ENCODE peak calls at places on chromosomes 2 and 18, in ten cellular contexts. L is body of pancreas, D is upper lobe of left lung, S is SK-N-SH, K is BJ, V is A549, X is uterus, Z is prostate gland, F is HL-60, C is suprapubic skin. E is an unnamed sample.

GRCh38 chr2:191612496-191612895 is 65.4 kb upstream of the NABP1 start:
- DNase-seq in L (no peak), D (no peak), S (no peak), K (peak), V (peak), X (no peak), Z (no peak), F (no peak), C (no peak), E (peak)

GRCh38 chr2:141317986-141318385 is 812.8 kb downstream of the LRP1B start:
- DNase-seq in L (no peak), D (no peak), S (no peak), K (no peak), V (no peak), X (no peak), Z (no peak), F (no peak), C (no peak), E (no peak)

GRCh38 chr2:59182249-59182648 is 941.1 kb upstream of the FANCL start:
- DNase-seq in L (no peak), D (no peak), S (peak), K (peak), V (peak), X (no peak), Z (no peak), F (no peak), C (no peak), E (no peak)

GRCh38 chr2:226585130-226585561 is 214.5 kb downstream of the IRS1 start:
- DNase-seq in L (no peak), D (no peak), S (no peak), K (no peak), V (no peak), X (no peak), Z (no peak), F (no peak), C (no peak), E (no peak)

GRCh38 chr2:84970266-84970955 is 550 bp upstream of the KCMF1 start:
- DNase-seq in L (peak), D (peak), S (peak), K (no peak), V (no peak), X (peak), Z (peak), F (peak), C (peak), E (no peak)

GRCh38 chr2:145845207-145845894 is 1325.4 kb upstream of the ZEB2 start:
- DNase-seq in L (no peak), D (no peak), S (no peak), K (no peak), V (no peak), X (no peak), Z (no peak), F (no peak), C (no peak), E (no peak)

GRCh38 chr2:41496908-41497307 is 550.9 kb upstream of the PKDCC start:
- DNase-seq in L (no peak), D (no peak), S (no peak), K (no peak), V (no peak), X (no peak), Z (no peak), F (no peak), C (no peak), E (no peak)

GRCh38 chr2:170966648-170967396 is 37.8 kb downstream of the GORASP2 start:
- DNase-seq in L (no peak), D (no peak), S (peak), K (no peak), V (peak), X (no peak), Z (no peak), F (no peak), C (no peak), E (no peak)

GRCh38 chr18:76691800-76692199 is 130.6 kb upstream of the ZNF236 start:
- DNase-seq in L (no peak), D (no peak), S (no peak), K (peak), V (no peak), X (no peak), Z (no peak), F (no peak), C (peak), E (no peak)

GRCh38 chr2:24471662-24472061 is 19.4 kb upstream of the NCOA1 start:
- DNase-seq in L (no peak), D (no peak), S (no peak), K (no peak), V (no peak), X (no peak), Z (no peak), F (no peak), C (no peak), E (no peak)

GRCh38 chr2:94996401-94997100 is 29.0 kb upstream of the MAL start:
- DNase-seq in L (no peak), D (no peak), S (no peak), K (no peak), V (no peak), X (no peak), Z (no peak), F (no peak), C (peak), E (no peak)

GRCh38 chr18:48949606-48950535 is 894 bp downstream of the SMAD7 start:
- DNase-seq in L (peak), D (peak), S (peak), K (no peak), V (no peak), X (no peak), Z (no peak), F (peak), C (no peak), E (no peak)

GRCh38 chr2:195818521-195818920 is 161.5 kb downstream of the SLC39A10 start:
- DNase-seq in L (no peak), D (no peak), S (no peak), K (peak), V (no peak), X (no peak), Z (no peak), F (no peak), C (no peak), E (no peak)

GRCh38 chr2:97742381-97742847 is 29.0 kb downstream of the ZAP70 start:
- DNase-seq in L (no peak), D (no peak), S (no peak), K (no peak), V (no peak), X (no peak), Z (no peak), F (no peak), C (peak), E (no peak)

GRCh38 chr2:68776124-68776523 is 41.5 kb downstream of the ARHGAP25 start:
- DNase-seq in L (no peak), D (no peak), S (no peak), K (no peak), V (no peak), X (no peak), Z (no peak), F (no peak), C (no peak), E (no peak)

GRCh38 chr2:237558918-237559645 is 7.3 kb upstream of the PRLH start:
- DNase-seq in L (no peak), D (peak), S (no peak), K (peak), V (no peak), X (peak), Z (peak), F (no peak), C (no peak), E (peak)

GRCh38 chr2:73053316-73054114 is 18.0 kb downstream of the SFXN5 start:
- DNase-seq in L (no peak), D (no peak), S (no peak), K (peak), V (no peak), X (peak), Z (no peak), F (no peak), C (no peak), E (no peak)

GRCh38 chr2:133949595-133949994 is 304.3 kb upstream of the MGAT5 start:
- DNase-seq in L (no peak), D (no peak), S (no peak), K (no peak), V (no peak), X (no peak), Z (no peak), F (no peak), C (no peak), E (no peak)

GRCh38 chr18:76493213-76494107 is 1.6 kb downstream of the ZNF516 start:
- DNase-seq in L (no peak), D (peak), S (peak), K (no peak), V (peak), X (no peak), Z (no peak), F (peak), C (no peak), E (no peak)

GRCh38 chr2:233406865-233407264 is 52.6 kb downstream of the DGKD start:
- DNase-seq in L (no peak), D (no peak), S (no peak), K (no peak), V (no peak), X (no peak), Z (no peak), F (no peak), C (no peak), E (no peak)

GRCh38 chr2:233410191-233410760 is 56.0 kb downstream of the DGKD start:
- DNase-seq in L (peak), D (no peak), S (no peak), K (no peak), V (no peak), X (no peak), Z (no peak), F (no peak), C (peak), E (no peak)

GRCh38 chr2:233408366-233409285 is 54.3 kb downstream of the DGKD start:
- DNase-seq in L (no peak), D (no peak), S (no peak), K (no peak), V (no peak), X (no peak), Z (no peak), F (no peak), C (peak), E (no peak)

GRCh38 chr2:233411162-233411561 is 56.9 kb downstream of the DGKD start:
- DNase-seq in L (no peak), D (no peak), S (no peak), K (no peak), V (no peak), X (no peak), Z (no peak), F (no peak), C (no peak), E (no peak)

DNA sequence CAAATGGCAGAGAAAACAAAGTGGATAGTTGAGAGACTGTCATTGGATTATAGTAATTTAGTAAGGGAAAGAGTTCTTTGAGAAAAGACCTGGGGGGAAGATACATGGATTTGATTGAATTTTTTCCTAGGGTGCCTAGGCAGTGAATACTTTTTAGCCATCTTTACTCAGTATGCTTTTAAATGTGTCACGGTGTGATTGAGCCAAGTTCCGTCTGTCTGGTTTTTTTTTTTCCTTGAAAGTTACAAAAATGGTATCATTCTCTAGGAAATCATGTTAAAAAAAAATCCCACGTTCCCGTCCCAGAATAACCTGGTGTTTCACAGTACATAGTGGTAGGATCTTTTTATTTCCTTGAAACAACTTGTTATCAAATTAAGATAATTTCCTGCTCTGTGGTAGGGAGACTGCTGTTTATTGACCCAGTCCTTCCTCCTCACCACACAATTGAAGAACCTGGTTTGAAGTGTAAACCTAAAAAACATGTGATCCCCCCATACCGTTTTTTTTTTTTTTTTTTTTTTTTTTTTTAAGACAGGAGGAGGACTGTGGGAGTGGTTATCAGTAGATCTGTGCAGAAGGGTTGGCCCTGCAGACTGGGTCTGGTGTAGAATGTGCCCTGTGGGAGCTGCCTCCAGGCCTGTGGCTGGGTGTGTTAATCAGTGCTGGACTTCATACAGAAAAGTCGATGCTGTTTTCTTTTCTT is 55.1 kb downstream of the DGKD start:
- DNase-seq in L (peak), D (no peak), S (no peak), K (no peak), V (no peak), X (no peak), Z (no peak), F (no peak), C (peak), E (no peak)
- H3K4me3 ChIP-seq in L (no peak), D (no peak), S (no peak), K (no peak), V (no peak), X (no peak), Z (no peak), F (no peak), C (no peak), E (no peak)

DNA sequence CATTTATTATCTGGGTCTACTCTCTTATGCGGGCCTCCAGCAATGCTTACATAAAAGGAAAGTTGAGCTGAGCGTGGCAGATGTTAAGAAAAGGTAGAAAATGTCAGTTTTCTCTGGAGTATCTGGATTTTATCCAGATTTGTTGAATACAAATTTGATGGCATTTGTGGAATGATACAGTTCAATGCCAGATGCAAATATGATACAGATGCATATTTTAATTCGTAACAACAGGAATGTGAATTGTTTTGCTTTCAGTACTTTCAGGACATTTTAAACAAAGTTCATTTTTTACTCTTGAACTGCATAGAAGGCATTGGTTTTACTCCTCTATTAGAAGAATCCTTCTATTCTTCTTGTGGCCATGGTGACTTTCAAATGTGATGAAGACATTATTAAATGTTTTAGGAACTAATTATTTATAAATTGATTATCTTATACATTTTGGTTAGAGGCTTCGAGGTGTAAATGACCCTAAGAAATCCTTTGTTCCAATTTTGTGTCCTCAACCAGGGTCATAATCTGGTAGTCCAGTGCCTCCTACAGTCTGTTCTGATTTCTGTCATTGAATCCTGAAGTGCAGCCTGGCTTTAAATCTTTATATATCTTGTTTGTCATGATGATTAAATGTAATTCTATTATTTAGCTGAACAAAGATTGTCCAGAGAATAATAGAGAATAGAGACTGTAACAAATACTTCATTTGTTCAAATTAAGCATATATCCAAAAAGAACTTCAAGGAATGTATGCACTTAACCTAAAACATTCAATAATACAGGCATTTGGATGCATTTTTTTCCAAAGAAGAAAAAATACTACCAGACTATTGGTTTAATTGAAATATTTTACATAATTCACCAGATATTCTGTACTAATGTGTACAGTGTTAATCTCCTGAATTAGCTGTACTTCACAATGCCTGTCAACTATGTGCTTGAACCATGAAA is 90.0 kb downstream of the PRPF40A start:
- DNase-seq in L (no peak), D (no peak), S (peak), K (no peak), V (peak), X (no peak), Z (no peak), F (peak), C (no peak), E (no peak)
- TF ChIP-seq CTCF in L (peak), D (peak), S (peak), K (peak), V (peak), X (peak), Z (peak), F (peak), C (peak), E (peak)

GRCh38 chr2:26693287-26693849 is 846 bp downstream of the KCNK3 start:
- DNase-seq in L (no peak), D (no peak), S (peak), K (no peak), V (no peak), X (peak), Z (no peak), F (no peak), C (no peak), E (no peak)
- H3K4me3 ChIP-seq in L (peak), D (peak), S (peak), K (peak), V (peak), X (peak), Z (peak), F (no peak), C (peak), E (peak)

DNA sequence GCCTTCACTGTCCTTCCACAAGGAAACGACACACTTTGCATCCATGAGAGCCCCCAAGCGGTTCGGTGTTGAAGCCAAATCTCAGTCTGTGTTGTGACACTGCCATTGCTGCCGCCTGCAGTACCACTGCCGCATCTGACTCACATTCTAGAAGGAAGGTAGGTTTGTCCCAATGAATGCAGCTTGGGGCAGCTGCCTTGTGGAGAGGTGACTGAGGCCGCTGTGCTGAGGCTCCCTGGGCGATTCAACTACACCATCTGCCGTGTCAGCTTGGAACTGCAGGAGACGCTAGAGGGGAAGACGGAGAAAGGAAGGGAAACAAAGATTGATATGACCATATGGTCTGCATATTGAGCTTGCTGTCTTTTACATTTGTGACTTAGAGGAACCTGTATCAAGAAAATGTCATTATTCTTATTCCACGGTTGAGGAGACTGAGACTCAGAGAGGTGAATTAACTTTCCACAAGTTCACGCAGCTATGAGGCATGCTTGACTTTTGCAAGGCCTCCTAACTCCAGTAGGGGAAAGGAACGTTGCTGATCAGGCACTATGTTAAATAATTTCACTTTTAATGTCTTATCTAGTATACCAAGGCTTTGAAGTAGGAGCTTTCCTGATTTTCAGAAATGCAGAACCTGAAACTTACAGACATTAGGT is 43.5 kb upstream of the LMAN1 start:
- DNase-seq in L (peak), D (peak), S (peak), K (peak), V (peak), X (peak), Z (peak), F (peak), C (peak), E (peak)
- TF ChIP-seq CTCF in L (peak), D (peak), S (peak), K (peak), V (peak), X (peak), Z (peak), F (peak), C (peak), E (peak)

GRCh38 chr2:56476509-56477071 is 292.8 kb downstream of the CCDC85A start:
- DNase-seq in L (peak), D (no peak), S (no peak), K (no peak), V (no peak), X (no peak), Z (no peak), F (no peak), C (no peak), E (no peak)
- H3K4me3 ChIP-seq in L (no peak), D (no peak), S (no peak), K (no peak), V (no peak), X (no peak), Z (no peak), F (no peak), C (no peak), E (no peak)

E was measured in retinal pigment epithelial cell.